ENCODE peak calls at places on chromosome 4, in seven cellular contexts. R is HT1080; G is HEK293T; L is T-helper 9 cell; Y is stimulated activated CD4-positive, alpha-beta T cell treated with anti-CD3 and anti-CD28 coated beads, Interleukin-4, amount 100 ng/mL, for 24 hours; U is heart left ventricle; N is endodermal cell. W is an unnamed sample.

GRCh38 chr4:101806914-101807313 is 16.4 kb downstream of the BANK1 start:
- DNase-seq in U (no peak), N (no peak), L (no peak), Y (no peak), G (peak; percentile 8), R (no peak), W (no peak)

GRCh38 chr4:54318904-54319303 is 89.8 kb downstream of the PDGFRA start:
- DNase-seq in Y (peak; percentile 9), L (no peak), G (peak; percentile 49), R (peak; percentile 18), N (peak; percentile 68), U (no peak), W (no peak)

GRCh38 chr4:10605746-10606482 is 78.7 kb downstream of the CLNK start:
- DNase-seq in R (peak; percentile 93), N (no peak), U (no peak), G (no peak), L (no peak), Y (no peak), W (no peak)

GRCh38 chr4:142475663-142476062 is 370.4 kb downstream of the INPP4B start:
- DNase-seq in U (no peak), Y (no peak), G (no peak), R (no peak), N (no peak), L (no peak), W (no peak)

GRCh38 chr4:186330368-186330767 is 64.4 kb downstream of the F11 start:
- DNase-seq in Y (no peak), U (no peak), R (no peak), N (no peak), L (no peak), G (no peak), W (no peak)

GRCh38 chr4:154329268-154329858 is 162.2 kb downstream of the DCHS2 start:
- DNase-seq in R (peak; percentile 28), U (no peak), Y (no peak), G (peak; percentile 24), N (peak; percentile 56), L (no peak), W (peak; percentile 5)

GRCh38 chr4:87911252-87911774 is 64.2 kb upstream of the SPP1 start:
- DNase-seq in N (no peak), G (no peak), L (no peak), R (no peak), U (no peak), Y (no peak), W (no peak)

GRCh38 chr4:51909236-51909703 is 66.3 kb downstream of the DCUN1D4 start:
- DNase-seq in U (no peak), G (no peak), L (no peak), Y (no peak), R (no peak), N (no peak), W (no peak)

GRCh38 chr4:39324446-39324845 is 41.7 kb downstream of the RFC1 start:
- DNase-seq in Y (no peak), N (no peak), G (no peak), U (no peak), R (no peak), L (no peak), W (no peak)

W was measured in stimulated activated naive CD4-positive, alpha-beta T cell.